ENCODE peak calls at places on chromosome 9, in four cellular contexts. D is K562, Z is suprapubic skin, G is GM23338. J is an unnamed sample.

GRCh38 chr9:114696814-114697544 is 15.0 kb upstream of the TEX48 start:
- DNase-seq in D (no peak), Z (no peak), G (no peak), J (no peak)

GRCh38 chr9:91354846-91355245 is 6.9 kb downstream of the AUH start:
- DNase-seq in D (no peak), Z (no peak), G (no peak), J (no peak)

GRCh38 chr9:37917801-37918664 is 14.1 kb upstream of the SLC25A51 start:
- DNase-seq in D (no peak), Z (no peak), G (no peak), J (no peak)

GRCh38 chr9:114718801-114719221 is 36.8 kb upstream of the TEX48 start:
- DNase-seq in D (no peak), Z (no peak), G (peak; percentile 19), J (no peak)

GRCh38 chr9:99916650-99917049 is 10.2 kb downstream of the STX17 start:
- DNase-seq in D (no peak), Z (no peak), G (no peak), J (no peak)

GRCh38 chr9:13088734-13089427 is 190.6 kb downstream of the MPDZ start:
- DNase-seq in D (peak; percentile 51), Z (no peak), G (peak; percentile 89), J (peak; percentile 10)

GRCh38 chr9:89868100-89868499 is 263.3 kb downstream of the GADD45G start:
- DNase-seq in D (no peak), Z (no peak), G (no peak), J (no peak)

GRCh38 chr9:130493021-130493420 is 48.3 kb downstream of the ASS1 start:
- DNase-seq in D (no peak), Z (no peak), G (no peak), J (no peak)

GRCh38 chr9:16245756-16246440 is 624.6 kb downstream of the BNC2 start:
- DNase-seq in D (no peak), Z (no peak), G (no peak), J (no peak)

GRCh38 chr9:89000973-89001916 is 10.0 kb downstream of the S1PR3 start:
- DNase-seq in D (peak; percentile 33), Z (peak; percentile 93), G (peak; percentile 98), J (peak; percentile 93)

GRCh38 chr9:93549636-93550035 is 26.7 kb upstream of the PHF2 start:
- DNase-seq in D (no peak), Z (no peak), G (no peak), J (no peak)

GRCh38 chr9:129692534-129692933 is 27.1 kb downstream of the PRRX2 start:
- DNase-seq in D (no peak), Z (no peak), G (no peak), J (no peak)

GRCh38 chr9:96033896-96034295 is 158.4 kb downstream of the ERCC6L2 start:
- DNase-seq in D (no peak), Z (no peak), G (no peak), J (no peak)

GRCh38 chr9:4465910-4466309 is 24.4 kb upstream of the SLC1A1 start:
- DNase-seq in D (no peak), Z (no peak), G (no peak), J (no peak)

GRCh38 chr9:128215491-128216404 is 12.6 kb downstream of the DNM1 start:
- DNase-seq in D (peak; percentile 67), Z (peak; percentile 78), G (no peak), J (no peak)

GRCh38 chr9:111356567-111357244 is 26.7 kb upstream of the OR2K2 start:
- DNase-seq in D (no peak), Z (peak; percentile 62), G (no peak), J (no peak)

GRCh38 chr9:117718085-117718484 is 13.9 kb downstream of the TLR4 start:
- DNase-seq in D (no peak), Z (no peak), G (no peak), J (no peak)

GRCh38 chr9:116300360-116300759 is 146.8 kb downstream of the PAPPA start:
- DNase-seq in D (no peak), Z (no peak), G (no peak), J (no peak)

GRCh38 chr9:13971910-13972655 is 341.9 kb downstream of the NFIB start:
- DNase-seq in D (no peak), Z (no peak), G (no peak), J (no peak)

GRCh38 chr9:130106860-130107848 is 53.4 kb downstream of the GPR107 start:
- DNase-seq in D (peak; percentile 75), Z (peak; percentile 83), G (peak; percentile 93), J (peak; percentile 89)

GRCh38 chr9:130043654-130044623 is 950 bp upstream of the FNBP1 start:
- DNase-seq in D (peak; percentile 58), Z (peak; percentile 87), G (peak; percentile 62), J (no peak)

GRCh38 chr9:98182069-98182820 is 10.2 kb downstream of the CORO2A start:
- DNase-seq in D (peak; percentile 68), Z (no peak), G (no peak), J (no peak)

GRCh38 chr9:137470785-137471184 is 11.7 kb upstream of the NSMF start:
- DNase-seq in D (no peak), Z (no peak), G (no peak), J (no peak)

GRCh38 chr9:92948632-92949031 is 1.3 kb downstream of the FGD3 start:
- DNase-seq in D (no peak), Z (no peak), G (no peak), J (no peak)

GRCh38 chr9:76296561-76297276 is 97.5 kb downstream of the RFK start:
- DNase-seq in D (no peak), Z (no peak), G (no peak), J (no peak)

GRCh38 chr9:2623046-2623865 is 1.7 kb downstream of the VLDLR start:
- DNase-seq in D (no peak), Z (peak; percentile 61), G (peak; percentile 71), J (peak; percentile 74)

GRCh38 chr9:92524881-92525280 is 10.9 kb downstream of the ECM2 start:
- DNase-seq in D (no peak), Z (no peak), G (no peak), J (no peak)

GRCh38 chr9:12737871-12738270 is 36.9 kb upstream of the LURAP1L start:
- DNase-seq in D (no peak), Z (no peak), G (no peak), J (no peak)

GRCh38 chr9:114546851-114547250 is 40.7 kb upstream of the ATP6V1G1 start:
- DNase-seq in D (no peak), Z (no peak), G (no peak), J (no peak)

GRCh38 chr9:102551346-102551745 is 443.8 kb upstream of the CYLC2 start:
- DNase-seq in D (no peak), Z (no peak), G (no peak), J (no peak)

GRCh38 chr9:95506438-95506691 is 10.4 kb downstream of the PTCH1 start:
- DNase-seq in D (no peak), Z (no peak), G (no peak), J (no peak)

GRCh38 chr9:107630141-107630540 is 140.6 kb upstream of the KLF4 start:
- DNase-seq in D (no peak), Z (no peak), G (no peak), J (no peak)

GRCh38 chr9:107635803-107636174 is 146.2 kb upstream of the KLF4 start:
- DNase-seq in D (no peak), Z (peak; percentile 33), G (no peak), J (no peak)

GRCh38 chr9:107635137-107635802 is 145.7 kb upstream of the KLF4 start:
- DNase-seq in D (no peak), Z (peak; percentile 26), G (no peak), J (no peak)

GRCh38 chr9:107631788-107632187 is 142.2 kb upstream of the KLF4 start:
- DNase-seq in D (no peak), Z (no peak), G (peak; percentile 9), J (no peak)

DNA sequence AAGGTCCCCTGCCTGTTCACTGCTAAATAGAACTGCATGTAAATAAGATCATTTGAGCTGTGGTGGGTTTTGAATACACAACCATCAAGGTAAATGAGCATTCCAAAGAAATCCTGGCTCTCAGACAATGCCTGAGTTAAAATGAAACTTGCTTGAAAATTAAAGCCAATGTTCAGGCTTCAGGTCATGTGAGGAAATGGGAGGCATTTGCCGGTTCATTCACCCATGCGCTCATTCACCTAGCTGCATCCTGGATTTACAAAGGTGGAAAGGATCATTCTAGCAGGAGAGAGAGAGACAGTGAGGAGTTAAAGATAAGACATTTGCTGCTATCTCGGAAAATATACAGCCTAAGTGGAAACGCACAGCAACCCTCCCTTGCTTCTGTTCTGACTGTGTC is 143.8 kb upstream of the KLF4 start:
- DNase-seq in D (no peak), Z (no peak), G (peak; percentile 11), J (no peak)
- H3K4me1 ChIP-seq in D (no peaks in the 10 kb centered on the region), Z (peaks cover 15% of the 10 kb centered on the region), G (peaks cover 27% of the 10 kb centered on the region), J (peaks cover 18% of the 10 kb centered on the region)

GRCh38 chr9:136011703-136012496 is 50.7 kb upstream of the UBAC1 start:
- DNase-seq in D (no peak), Z (no peak), G (no peak), J (no peak)

GRCh38 chr9:136011376-136011702 is 50.2 kb upstream of the UBAC1 start:
- DNase-seq in D (no peak), Z (no peak), G (no peak), J (no peak)

GRCh38 chr9:136010176-136010575 is 49.0 kb upstream of the UBAC1 start:
- DNase-seq in D (no peak), Z (no peak), G (no peak), J (no peak)

GRCh38 chr9:136009516-136009915 is 48.3 kb upstream of the UBAC1 start:
- DNase-seq in D (no peak), Z (no peak), G (no peak), J (no peak)

DNA sequence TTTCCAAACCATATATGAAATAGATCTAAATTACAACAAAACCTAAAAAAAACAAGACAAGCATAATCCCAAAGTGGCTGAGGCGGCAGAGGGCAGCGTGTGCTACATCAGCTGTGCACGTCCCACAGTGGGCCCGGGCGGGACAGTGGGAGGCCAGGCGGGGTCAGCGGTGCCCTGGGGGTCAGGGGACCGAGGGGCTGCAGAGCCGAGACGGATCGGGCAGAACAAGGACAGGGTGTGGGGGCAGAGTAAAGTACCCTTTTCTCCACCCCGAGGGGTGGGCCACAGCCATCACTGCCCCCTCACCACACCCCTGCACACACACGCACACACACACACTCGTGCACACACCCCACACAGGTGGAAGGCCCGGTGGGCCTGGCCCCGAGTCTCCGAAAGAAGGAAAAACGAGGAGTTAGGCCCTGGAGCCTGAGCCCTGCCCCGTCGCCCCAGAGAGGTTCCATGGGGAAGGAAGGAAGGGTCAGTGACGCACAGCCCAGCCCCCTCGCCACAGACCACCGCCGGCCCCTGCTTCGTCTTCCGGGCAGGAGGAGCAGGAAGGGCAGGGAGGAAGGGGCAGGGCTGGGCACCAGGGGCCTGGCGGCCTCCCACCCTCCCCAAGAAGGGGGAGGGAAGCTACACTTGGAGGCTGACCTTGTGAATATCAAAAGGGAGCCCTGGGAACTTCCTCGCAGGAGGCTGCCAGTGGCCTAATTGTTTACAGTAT is 49.6 kb upstream of the UBAC1 start:
- DNase-seq in D (no peak), Z (no peak), G (no peak), J (no peak)
- TF ChIP-seq POLR2AphosphoS5 in D (no peak), Z (no peak), G (no peak), J (no peak)

GRCh38 chr9:108012405-108012804 is 522.8 kb upstream of the KLF4 start:
- DNase-seq in D (no peak), Z (no peak), G (no peak), J (no peak)
- TF ChIP-seq CTCF in D (no peak), Z (no peak), G (no peak), J (no peak)

DNA sequence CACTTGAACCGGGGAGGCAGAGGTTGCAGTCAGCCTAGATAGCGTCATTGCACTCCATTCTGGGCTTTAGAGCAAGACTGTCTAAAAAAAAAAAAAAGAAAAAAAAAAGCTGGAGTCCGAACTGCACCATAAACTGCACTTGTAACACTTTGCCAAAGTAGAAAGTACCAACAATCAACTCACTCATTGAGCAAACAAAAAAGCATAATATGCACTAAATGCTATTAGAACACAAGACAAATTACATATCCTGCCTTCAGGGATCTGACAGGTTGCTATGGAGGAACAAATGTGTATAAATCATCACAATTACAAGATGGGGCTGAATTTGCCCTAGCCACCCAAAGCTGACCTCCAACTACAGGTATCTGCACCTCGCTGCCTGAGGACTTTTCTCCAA is 27.9 kb downstream of the GNAQ start:
- DNase-seq in D (no peak), Z (no peak), G (no peak), J (no peak)
- H3K4me1 ChIP-seq in D (peaks cover 41% of the 10 kb centered on the region), Z (peaks cover 19% of the 10 kb centered on the region), G (peaks cover 5% of the 10 kb centered on the region), J (no peaks in the 10 kb centered on the region)

J was measured in H1.